ENCODE peak calls at places on chromosomes 7 and 10, in seven cellular contexts. One of them, this sample, is unnamed.

GRCh38 chr7:77580762-77581350 is 43.8 kb downstream of the PTPN12 start:
- DNase-seq in BJ: peak; percentile 30
- DNase-seq in OCI-LY7: no peak
- DNase-seq in H7: no peak
- DNase-seq in retinal pigment epithelial cell: no peak
- DNase-seq in Peyer's patch: no peak
- DNase-seq in right cardiac atrium: no peak
- DNase-seq in this sample: peak; percentile 17

GRCh38 chr7:158371856-158372255 is 215.8 kb downstream of the PTPRN2 start:
- DNase-seq in BJ: no peak
- DNase-seq in H7: no peak
- DNase-seq in right cardiac atrium: no peak
- DNase-seq in OCI-LY7: no peak
- DNase-seq in retinal pigment epithelial cell: no peak
- DNase-seq in Peyer's patch: peak; percentile 42
- DNase-seq in this sample: no peak

GRCh38 chr7:19701471-19701870 is 7.4 kb downstream of the POLR1F start:
- DNase-seq in Peyer's patch: no peak
- DNase-seq in BJ: no peak
- DNase-seq in retinal pigment epithelial cell: no peak
- DNase-seq in OCI-LY7: no peak
- DNase-seq in H7: no peak
- DNase-seq in right cardiac atrium: no peak
- DNase-seq in this sample: no peak

GRCh38 chr7:377069-378040 is 87.4 kb downstream of the FOXL3 start:
- DNase-seq in right cardiac atrium: peak; percentile 60
- DNase-seq in BJ: no peak
- DNase-seq in H7: peak; percentile 73
- DNase-seq in Peyer's patch: peak; percentile 45
- DNase-seq in retinal pigment epithelial cell: no peak
- DNase-seq in OCI-LY7: no peak
- DNase-seq in this sample: no peak

GRCh38 chr10:83373659-83374058 is 765.6 kb upstream of the GHITM start:
- DNase-seq in retinal pigment epithelial cell: no peak
- DNase-seq in Peyer's patch: no peak
- DNase-seq in H7: peak; percentile 16
- DNase-seq in BJ: no peak
- DNase-seq in right cardiac atrium: no peak
- DNase-seq in OCI-LY7: peak; percentile 28
- DNase-seq in this sample: peak; percentile 1

GRCh38 chr7:73428697-73429005 is 4.9 kb upstream of the FZD9 start:
- DNase-seq in H7: no peak
- DNase-seq in retinal pigment epithelial cell: no peak
- DNase-seq in Peyer's patch: no peak
- DNase-seq in BJ: no peak
- DNase-seq in right cardiac atrium: no peak
- DNase-seq in OCI-LY7: no peak
- DNase-seq in this sample: no peak

GRCh38 chr7:139918488-139918887 is 89.4 kb downstream of the TBXAS1 start:
- DNase-seq in OCI-LY7: no peak
- DNase-seq in right cardiac atrium: peak; percentile 75
- DNase-seq in retinal pigment epithelial cell: no peak
- DNase-seq in H7: no peak
- DNase-seq in Peyer's patch: no peak
- DNase-seq in BJ: no peak
- DNase-seq in this sample: no peak

GRCh38 chr10:94567714-94568520 is 22.3 kb downstream of the HELLS start:
- DNase-seq in OCI-LY7: no peak
- DNase-seq in BJ: no peak
- DNase-seq in H7: no peak
- DNase-seq in Peyer's patch: no peak
- DNase-seq in right cardiac atrium: no peak
- DNase-seq in retinal pigment epithelial cell: no peak
- DNase-seq in this sample: no peak

GRCh38 chr7:80883188-80884025 is 35.4 kb downstream of the SEMA3C start:
- DNase-seq in OCI-LY7: no peak
- DNase-seq in Peyer's patch: no peak
- DNase-seq in BJ: peak; percentile 100
- DNase-seq in retinal pigment epithelial cell: peak; percentile 92
- DNase-seq in right cardiac atrium: no peak
- DNase-seq in H7: no peak
- DNase-seq in this sample: peak; percentile 94

GRCh38 chr10:74320026-74320425 is 169.0 kb downstream of the ADK start:
- DNase-seq in right cardiac atrium: no peak
- DNase-seq in OCI-LY7: no peak
- DNase-seq in Peyer's patch: no peak
- DNase-seq in H7: no peak
- DNase-seq in BJ: no peak
- DNase-seq in retinal pigment epithelial cell: no peak
- DNase-seq in this sample: no peak

GRCh38 chr10:74310652-74311257 is 159.7 kb downstream of the ADK start:
- DNase-seq in retinal pigment epithelial cell: no peak
- DNase-seq in Peyer's patch: no peak
- DNase-seq in H7: no peak
- DNase-seq in BJ: no peak
- DNase-seq in OCI-LY7: no peak
- DNase-seq in right cardiac atrium: no peak
- DNase-seq in this sample: no peak

GRCh38 chr10:74314166-74314565 is 163.1 kb downstream of the ADK start:
- DNase-seq in right cardiac atrium: no peak
- DNase-seq in OCI-LY7: no peak
- DNase-seq in BJ: no peak
- DNase-seq in retinal pigment epithelial cell: no peak
- DNase-seq in Peyer's patch: no peak
- DNase-seq in H7: no peak
- DNase-seq in this sample: no peak
- H3K4me3 ChIP-seq in right cardiac atrium: peak overlapping the region; percentile 62
- H3K4me3 ChIP-seq in OCI-LY7: no peak overlapping the region
- H3K4me3 ChIP-seq in BJ: no peak overlapping the region
- H3K4me3 ChIP-seq in retinal pigment epithelial cell: no peak overlapping the region
- H3K4me3 ChIP-seq in Peyer's patch: no peak overlapping the region
- H3K4me3 ChIP-seq in H7: no peak overlapping the region
- H3K4me3 ChIP-seq in this sample: no peak overlapping the region

GRCh38 chr7:27165655-27166474 is 528 bp upstream of the HOXA9 start:
- DNase-seq in right cardiac atrium: no peak
- DNase-seq in BJ: peak; percentile 93
- DNase-seq in H7: no peak
- DNase-seq in retinal pigment epithelial cell: no peak
- DNase-seq in Peyer's patch: peak; percentile 70
- DNase-seq in OCI-LY7: no peak
- DNase-seq in this sample: no peak
- H3K4me3 ChIP-seq in right cardiac atrium: no peak overlapping the region
- H3K4me3 ChIP-seq in BJ: peak overlapping the region; percentile 72
- H3K4me3 ChIP-seq in H7: no peak overlapping the region
- H3K4me3 ChIP-seq in retinal pigment epithelial cell: no peak overlapping the region
- H3K4me3 ChIP-seq in Peyer's patch: peak overlapping the region; percentile 71
- H3K4me3 ChIP-seq in OCI-LY7: no peak overlapping the region
- H3K4me3 ChIP-seq in this sample: no peak overlapping the region

GRCh38 chr7:6167587-6168154 is 104.8 kb downstream of the CYTH3 start:
- DNase-seq in right cardiac atrium: peak; percentile 67
- DNase-seq in retinal pigment epithelial cell: no peak
- DNase-seq in Peyer's patch: no peak
- DNase-seq in OCI-LY7: no peak
- DNase-seq in H7: peak; percentile 33
- DNase-seq in BJ: no peak
- DNase-seq in this sample: no peak

GRCh38 chr7:6171532-6172330 is 100.7 kb downstream of the CYTH3 start:
- DNase-seq in right cardiac atrium: peak; percentile 65
- DNase-seq in H7: peak; percentile 91
- DNase-seq in OCI-LY7: no peak
- DNase-seq in BJ: no peak
- DNase-seq in Peyer's patch: no peak
- DNase-seq in retinal pigment epithelial cell: no peak
- DNase-seq in this sample: no peak

GRCh38 chr7:6170571-6171531 is 101.6 kb downstream of the CYTH3 start:
- DNase-seq in retinal pigment epithelial cell: no peak
- DNase-seq in right cardiac atrium: peak; percentile 60
- DNase-seq in H7: peak; percentile 42
- DNase-seq in OCI-LY7: no peak
- DNase-seq in BJ: no peak
- DNase-seq in Peyer's patch: no peak
- DNase-seq in this sample: no peak

GRCh38 chr7:6168469-6168868 is 104.0 kb downstream of the CYTH3 start:
- DNase-seq in Peyer's patch: no peak
- DNase-seq in retinal pigment epithelial cell: no peak
- DNase-seq in BJ: no peak
- DNase-seq in H7: no peak
- DNase-seq in OCI-LY7: no peak
- DNase-seq in right cardiac atrium: no peak
- DNase-seq in this sample: no peak

GRCh38 chr7:6169805-6170520 is 102.5 kb downstream of the CYTH3 start:
- DNase-seq in OCI-LY7: no peak
- DNase-seq in right cardiac atrium: no peak
- DNase-seq in Peyer's patch: no peak
- DNase-seq in H7: peak; percentile 46
- DNase-seq in BJ: no peak
- DNase-seq in retinal pigment epithelial cell: no peak
- DNase-seq in this sample: no peak
- H3K4me3 ChIP-seq in OCI-LY7: no peak overlapping the region
- H3K4me3 ChIP-seq in right cardiac atrium: no peak overlapping the region
- H3K4me3 ChIP-seq in Peyer's patch: no peak overlapping the region
- H3K4me3 ChIP-seq in H7: no peak overlapping the region
- H3K4me3 ChIP-seq in BJ: no peak overlapping the region
- H3K4me3 ChIP-seq in retinal pigment epithelial cell: no peak overlapping the region
- H3K4me3 ChIP-seq in this sample: no peak overlapping the region

GRCh38 chr7:151824285-151824950 is 52.5 kb downstream of the PRKAG2 start:
- DNase-seq in right cardiac atrium: no peak
- DNase-seq in BJ: no peak
- DNase-seq in Peyer's patch: peak; percentile 48
- DNase-seq in H7: no peak
- DNase-seq in OCI-LY7: no peak
- DNase-seq in retinal pigment epithelial cell: no peak
- DNase-seq in this sample: no peak

GRCh38 chr7:151821226-151821625 is 55.7 kb downstream of the PRKAG2 start:
- DNase-seq in BJ: no peak
- DNase-seq in Peyer's patch: peak; percentile 34
- DNase-seq in H7: no peak
- DNase-seq in OCI-LY7: no peak
- DNase-seq in retinal pigment epithelial cell: no peak
- DNase-seq in right cardiac atrium: no peak
- DNase-seq in this sample: no peak

GRCh38 chr7:151821806-151822540 is 54.9 kb downstream of the PRKAG2 start:
- DNase-seq in OCI-LY7: no peak
- DNase-seq in right cardiac atrium: no peak
- DNase-seq in retinal pigment epithelial cell: no peak
- DNase-seq in Peyer's patch: peak; percentile 22
- DNase-seq in H7: no peak
- DNase-seq in BJ: no peak
- DNase-seq in this sample: no peak

GRCh38 chr7:151823783-151824182 is 53.1 kb downstream of the PRKAG2 start:
- DNase-seq in Peyer's patch: no peak
- DNase-seq in OCI-LY7: no peak
- DNase-seq in BJ: no peak
- DNase-seq in retinal pigment epithelial cell: no peak
- DNase-seq in H7: no peak
- DNase-seq in right cardiac atrium: no peak
- DNase-seq in this sample: no peak

GRCh38 chr7:151822541-151823181 is 54.3 kb downstream of the PRKAG2 start:
- DNase-seq in right cardiac atrium: no peak
- DNase-seq in OCI-LY7: no peak
- DNase-seq in Peyer's patch: peak; percentile 70
- DNase-seq in BJ: no peak
- DNase-seq in retinal pigment epithelial cell: no peak
- DNase-seq in H7: no peak
- DNase-seq in this sample: no peak
- H3K4me3 ChIP-seq in right cardiac atrium: no peak overlapping the region
- H3K4me3 ChIP-seq in OCI-LY7: no peak overlapping the region
- H3K4me3 ChIP-seq in Peyer's patch: no peak overlapping the region
- H3K4me3 ChIP-seq in BJ: no peak overlapping the region
- H3K4me3 ChIP-seq in retinal pigment epithelial cell: no peak overlapping the region
- H3K4me3 ChIP-seq in H7: no peak overlapping the region
- H3K4me3 ChIP-seq in this sample: no peak overlapping the region

DNA sequence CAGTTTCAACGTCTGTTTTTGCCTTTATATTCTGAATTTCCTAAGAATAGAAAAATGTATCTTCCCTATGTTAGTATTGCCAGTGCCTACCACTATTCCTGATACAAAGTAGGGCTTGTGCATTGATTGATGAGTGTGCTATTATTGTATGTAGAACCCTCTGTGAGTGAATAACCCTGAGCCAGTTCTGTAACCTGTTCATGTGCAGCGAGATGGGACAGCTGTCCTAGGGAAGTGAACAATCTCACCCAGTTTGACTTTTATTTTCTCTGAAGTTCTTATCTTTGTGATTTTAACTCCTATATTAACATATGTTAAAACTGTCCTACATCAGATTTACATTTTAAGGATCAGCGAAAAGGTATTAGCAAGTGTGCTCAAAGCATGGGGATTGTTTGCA is 178.4 kb upstream of the ADO start:
- DNase-seq in retinal pigment epithelial cell: no peak
- DNase-seq in right cardiac atrium: no peak
- DNase-seq in BJ: no peak
- DNase-seq in H7: no peak
- DNase-seq in OCI-LY7: peak; percentile 60
- DNase-seq in Peyer's patch: no peak
- DNase-seq in this sample: no peak
- H3K4me3 ChIP-seq in retinal pigment epithelial cell: no peak overlapping the region
- H3K4me3 ChIP-seq in right cardiac atrium: no peak overlapping the region
- H3K4me3 ChIP-seq in BJ: no peak overlapping the region
- H3K4me3 ChIP-seq in H7: no peak overlapping the region
- H3K4me3 ChIP-seq in OCI-LY7: peak overlapping the region; percentile 25
- H3K4me3 ChIP-seq in Peyer's patch: no peak overlapping the region
- H3K4me3 ChIP-seq in this sample: no peak overlapping the region

This sample was measured in brain microvascular endothelial cell.